ENCODE peak calls at places on chromosomes 6 and 20, in four cellular contexts. G, T, J and B are unnamed samples.
A peak's percentile ranks its signal among the peaks of the same experiment; 100 is the strongest.

GRCh38 chr20:54062812-54063280 is 7.5 kb downstream of the BCAS1 start:
- DNase-seq in G (no peak), T (no peak), J (no peak), B (no peak)

GRCh38 chr6:47342824-47343223 is 33.1 kb upstream of the TNFRSF21 start:
- DNase-seq in G (no peak), T (no peak), J (no peak), B (no peak)

GRCh38 chr20:34710861-34711574 is 6.9 kb downstream of the TP53INP2 start:
- DNase-seq in G (no peak), T (no peak), J (no peak), B (no peak)

GRCh38 chr20:63124782-63125580 is 91.0 kb downstream of the YTHDF1 start:
- DNase-seq in G (peak; percentile 3), T (no peak), J (no peak), B (no peak)

GRCh38 chr6:41941280-41942044 is at the start of gene CCND3:
- DNase-seq in G (peak; percentile 76), T (peak; percentile 77), J (peak; percentile 87), B (peak; percentile 96)

GRCh38 chr20:49323622-49324238 is 45.9 kb upstream of the ZNFX1 start:
- DNase-seq in G (no peak), T (no peak), J (peak; percentile 9), B (no peak)

GRCh38 chr6:119497988-119498727 is 148.6 kb upstream of the MAN1A1 start:
- DNase-seq in G (no peak), T (no peak), J (no peak), B (no peak)

GRCh38 chr20:49460916-49461315 is 21.6 kb downstream of the KCNB1 start:
- DNase-seq in G (no peak), T (no peak), J (no peak), B (peak; percentile 39)

GRCh38 chr20:8432435-8433148 is 300.5 kb downstream of the PLCB1 start:
- DNase-seq in G (no peak), T (no peak), J (no peak), B (no peak)

GRCh38 chr6:85077098-85077497 is 312.7 kb upstream of the TBX18 start:
- DNase-seq in G (no peak), T (no peak), J (no peak), B (no peak)

GRCh38 chr20:31593221-31594001 is 11.7 kb upstream of the ID1 start:
- DNase-seq in G (no peak), T (no peak), J (no peak), B (no peak)

GRCh38 chr6:104728444-104728843 is 131.3 kb downstream of the HACE1 start:
- DNase-seq in G (no peak), T (no peak), J (no peak), B (no peak)

GRCh38 chr6:101477436-101477835 is 83.9 kb downstream of the GRIK2 start:
- DNase-seq in G (no peak), T (no peak), J (no peak), B (no peak)

GRCh38 chr6:25476126-25476525 is 175.9 kb upstream of the SCGN start:
- DNase-seq in G (no peak), T (no peak), J (no peak), B (no peak)

GRCh38 chr20:38143238-38143645 is 21.8 kb downstream of the TGM2 start:
- DNase-seq in G (no peak), T (no peak), J (no peak), B (no peak)

GRCh38 chr20:50589548-50590347 is 79.6 kb downstream of the PTPN1 start:
- DNase-seq in G (no peak), T (no peak), J (no peak), B (no peak)

GRCh38 chr6:124674042-124674441 is 288.2 kb upstream of the RNF217 start:
- DNase-seq in G (no peak), T (no peak), J (no peak), B (no peak)

GRCh38 chr20:45523833-45524232 is 8.4 kb upstream of the SPINT3 start:
- DNase-seq in G (no peak), T (no peak), J (no peak), B (no peak)

GRCh38 chr6:36685926-36686667 is 7.6 kb downstream of the CDKN1A start:
- DNase-seq in G (no peak), T (no peak), J (no peak), B (peak; percentile 51)

GRCh38 chr6:15791401-15792137 is 128.7 kb upstream of the DTNBP1 start:
- DNase-seq in G (no peak), T (no peak), J (no peak), B (no peak)

GRCh38 chr20:32820000-32820697 is 395 bp downstream of the MAPRE1 start:
- DNase-seq in G (peak; percentile 73), T (peak; percentile 85), J (no peak), B (peak; percentile 78)

GRCh38 chr20:48321271-48321670 is 506.5 kb downstream of the PREX1 start:
- DNase-seq in G (no peak), T (no peak), J (no peak), B (no peak)

GRCh38 chr6:113860165-113860955 is 3.2 kb downstream of the MARCKS start:
- DNase-seq in G (no peak), T (no peak), J (peak; percentile 46), B (peak; percentile 53)

GRCh38 chr6:159601211-159601610 is 91.8 kb downstream of the SOD2 start:
- DNase-seq in G (no peak), T (no peak), J (no peak), B (no peak)

GRCh38 chr6:111791415-111791814 is 81.8 kb downstream of the FYN start:
- DNase-seq in G (no peak), T (no peak), J (no peak), B (no peak)

GRCh38 chr6:105193647-105194046 is 13.8 kb upstream of the POPDC3 start:
- DNase-seq in G (no peak), T (no peak), J (no peak), B (no peak)

GRCh38 chr6:28505733-28506132 is 9.9 kb downstream of the GPX6 start:
- DNase-seq in G (no peak), T (no peak), J (no peak), B (no peak)

GRCh38 chr20:58160451-58161051 is 67.9 kb downstream of the ANKRD60 start:
- DNase-seq in G (no peak), T (no peak), J (no peak), B (no peak)

GRCh38 chr20:57425150-57426013 is 34.2 kb downstream of the RBM38 start:
- DNase-seq in G (no peak), T (no peak), J (no peak), B (no peak)

GRCh38 chr6:9346923-9347322 is 911.6 kb upstream of the SLC35B3 start:
- DNase-seq in G (no peak), T (no peak), J (no peak), B (no peak)